ENCODE peak calls at places on chromosomes 3 and 15, in six cellular contexts. E is iris pigment epithelial cell; O is effector memory CD4-positive, alpha-beta T cell; T is T-cell; R is NCI-H510A treated with DMSO at 0.1 percent for 48 hours; L is GM13976. M is an unnamed sample.

GRCh38 chr3:25567390-25567789 is 97.3 kb downstream of the TOP2B start:
- DNase-seq in L (no peak), R (no peak), O (no peak), T (no peak), E (peak), M (no peak)

GRCh38 chr3:45953536-45953935 is 10.3 kb downstream of the CXCR6 start:
- DNase-seq in L (no peak), E (no peak), O (no peak), R (no peak), T (no peak), M (no peak)

GRCh38 chr3:6532101-6532500 is 328.8 kb upstream of the GRM7 start:
- DNase-seq in O (no peak), T (no peak), E (no peak), L (no peak), R (no peak), M (no peak)

GRCh38 chr3:130960139-130960779 is 66.4 kb downstream of the ASTE1 start:
- DNase-seq in R (no peak), T (no peak), O (no peak), E (peak), L (no peak), M (no peak)

GRCh38 chr3:73324203-73325155 is 263.0 kb downstream of the EBLN2 start:
- DNase-seq in T (no peak), E (no peak), R (no peak), O (no peak), L (no peak), M (peak)

GRCh38 chr3:147311716-147312115 is 94.6 kb downstream of the ZIC4 start:
- DNase-seq in E (no peak), O (no peak), T (no peak), R (no peak), L (no peak), M (no peak)

GRCh38 chr3:186502138-186502941 is 41.8 kb downstream of the CRYGS start:
- DNase-seq in T (no peak), E (no peak), L (no peak), R (peak), O (no peak), M (no peak)

GRCh38 chr3:11146771-11147363 is 7.4 kb upstream of the HRH1 start:
- DNase-seq in O (no peak), L (no peak), T (no peak), R (no peak), E (no peak), M (no peak)

GRCh38 chr3:47283193-47283537 is 421 bp downstream of the KLHL18 start:
- DNase-seq in R (no peak), E (peak), T (peak), O (no peak), L (peak), M (peak)

GRCh38 chr3:169764164-169764452 is 752 bp downstream of the TERC start:
- DNase-seq in O (no peak), T (no peak), L (peak), R (no peak), E (peak), M (no peak)

GRCh38 chr15:91849749-91850161 is 3.8 kb upstream of the SLCO3A1 start:
- DNase-seq in O (no peak), T (no peak), E (peak), L (no peak), R (peak), M (no peak)

GRCh38 chr15:100869151-100869999 is 10.3 kb upstream of the ALDH1A3 start:
- DNase-seq in T (no peak), O (no peak), L (no peak), E (no peak), R (no peak), M (no peak)

GRCh38 chr15:98658831-98659699 is 10.7 kb downstream of the IGF1R start:
- DNase-seq in T (no peak), L (peak), E (peak), O (no peak), R (peak), M (peak)

GRCh38 chr3:134904796-134905646 is 110.0 kb downstream of the EPHB1 start:
- DNase-seq in O (no peak), R (no peak), L (no peak), T (no peak), E (no peak), M (no peak)

GRCh38 chr3:149655826-149656599 is 1.8 kb downstream of the WWTR1 start:
- DNase-seq in E (no peak), L (no peak), T (no peak), O (no peak), R (no peak), M (no peak)

GRCh38 chr3:132805071-132805470 is 82.9 kb upstream of the NPHP3 start:
- DNase-seq in R (no peak), L (no peak), T (no peak), O (no peak), E (no peak), M (no peak)

GRCh38 chr3:30471076-30471475 is 135.3 kb upstream of the TGFBR2 start:
- DNase-seq in L (no peak), R (no peak), T (no peak), E (peak), O (no peak), M (no peak)

GRCh38 chr3:183526838-183527420 is 28.6 kb downstream of the KLHL6 start:
- DNase-seq in L (no peak), T (no peak), E (no peak), R (no peak), O (no peak), M (no peak)

GRCh38 chr3:155079795-155080546 is at the start of gene MME:
- DNase-seq in L (peak), O (no peak), R (no peak), T (no peak), E (peak), M (no peak)

GRCh38 chr3:55789516-55789915 is 302.4 kb upstream of the WNT5A start:
- DNase-seq in E (no peak), O (no peak), L (no peak), T (no peak), R (no peak), M (no peak)

GRCh38 chr15:39287322-39288195 is 293.3 kb upstream of the THBS1 start:
- DNase-seq in E (no peak), T (no peak), O (no peak), R (peak), L (no peak), M (peak)

GRCh38 chr3:125414671-125415070 is 39.5 kb upstream of the ZNF148 start:
- DNase-seq in R (no peak), O (no peak), E (no peak), T (no peak), L (no peak), M (no peak)

GRCh38 chr15:73335026-73335425 is 33.7 kb downstream of the HCN4 start:
- DNase-seq in L (no peak), O (no peak), T (no peak), E (no peak), R (no peak), M (no peak)